ENCODE peak calls at places on chromosomes 11 and 22, in five cellular contexts. One of them, this sample, is unnamed.
A peak's percentile ranks its signal among the peaks of the same experiment; 100 is the strongest.

GRCh38 chr11:130945945-130946344 is 29.7 kb upstream of the SNX19 start:
- DNase-seq in LoVo: no peak
- DNase-seq in CD8-positive, alpha-beta memory T cell: no peak
- DNase-seq in NCI-H1694 treated with DMSO at 0.1 percent for 48 hours: no peak
- DNase-seq in neural crest cell: no peak
- DNase-seq in this sample: no peak

GRCh38 chr11:132405728-132406127 is 1035.3 kb downstream of the NTM start:
- DNase-seq in LoVo: no peak
- DNase-seq in CD8-positive, alpha-beta memory T cell: no peak
- DNase-seq in NCI-H1694 treated with DMSO at 0.1 percent for 48 hours: no peak
- DNase-seq in neural crest cell: no peak
- DNase-seq in this sample: no peak

GRCh38 chr11:104661481-104661880 is 236.8 kb downstream of the CASP12 start:
- DNase-seq in LoVo: no peak
- DNase-seq in CD8-positive, alpha-beta memory T cell: no peak
- DNase-seq in NCI-H1694 treated with DMSO at 0.1 percent for 48 hours: no peak
- DNase-seq in neural crest cell: no peak
- DNase-seq in this sample: no peak

GRCh38 chr11:2693271-2693833 is 6.4 kb downstream of the KCNQ1OT1 start:
- DNase-seq in LoVo: no peak
- DNase-seq in CD8-positive, alpha-beta memory T cell: no peak
- DNase-seq in NCI-H1694 treated with DMSO at 0.1 percent for 48 hours: no peak
- DNase-seq in neural crest cell: no peak
- DNase-seq in this sample: no peak

GRCh38 chr11:9092085-9092484 is 686 bp upstream of the SCUBE2 start:
- DNase-seq in LoVo: no peak
- DNase-seq in CD8-positive, alpha-beta memory T cell: no peak
- DNase-seq in NCI-H1694 treated with DMSO at 0.1 percent for 48 hours: no peak
- DNase-seq in neural crest cell: no peak
- DNase-seq in this sample: no peak

GRCh38 chr11:121890377-121890776 is 225.6 kb downstream of the BLID start:
- DNase-seq in LoVo: peak; percentile 48
- DNase-seq in CD8-positive, alpha-beta memory T cell: no peak
- DNase-seq in NCI-H1694 treated with DMSO at 0.1 percent for 48 hours: no peak
- DNase-seq in neural crest cell: no peak
- DNase-seq in this sample: no peak

GRCh38 chr11:118415739-118416068 is 14.3 kb downstream of the ATP5MG start:
- DNase-seq in LoVo: peak; percentile 25
- DNase-seq in CD8-positive, alpha-beta memory T cell: no peak
- DNase-seq in NCI-H1694 treated with DMSO at 0.1 percent for 48 hours: no peak
- DNase-seq in neural crest cell: no peak
- DNase-seq in this sample: peak; percentile 10

GRCh38 chr11:28618426-28618825 is 510.2 kb downstream of the METTL15 start:
- DNase-seq in LoVo: no peak
- DNase-seq in CD8-positive, alpha-beta memory T cell: no peak
- DNase-seq in NCI-H1694 treated with DMSO at 0.1 percent for 48 hours: no peak
- DNase-seq in neural crest cell: no peak
- DNase-seq in this sample: no peak

GRCh38 chr22:19122752-19123492 is 710 bp upstream of the DGCR2 start:
- DNase-seq in LoVo: no peak
- DNase-seq in CD8-positive, alpha-beta memory T cell: no peak
- DNase-seq in NCI-H1694 treated with DMSO at 0.1 percent for 48 hours: no peak
- DNase-seq in neural crest cell: no peak
- DNase-seq in this sample: no peak

GRCh38 chr11:3984896-3985295 is 109.7 kb upstream of the RRM1 start:
- DNase-seq in LoVo: no peak
- DNase-seq in CD8-positive, alpha-beta memory T cell: peak; percentile 50
- DNase-seq in NCI-H1694 treated with DMSO at 0.1 percent for 48 hours: no peak
- DNase-seq in neural crest cell: no peak
- DNase-seq in this sample: no peak

GRCh38 chr22:18000441-18001039 is 23.8 kb downstream of the MICAL3 start:
- DNase-seq in LoVo: no peak
- DNase-seq in CD8-positive, alpha-beta memory T cell: peak; percentile 18
- DNase-seq in NCI-H1694 treated with DMSO at 0.1 percent for 48 hours: no peak
- DNase-seq in neural crest cell: peak; percentile 28
- DNase-seq in this sample: peak; percentile 36

GRCh38 chr11:17412488-17413180 is 24.2 kb upstream of the KCNJ11 start:
- DNase-seq in LoVo: no peak
- DNase-seq in CD8-positive, alpha-beta memory T cell: no peak
- DNase-seq in NCI-H1694 treated with DMSO at 0.1 percent for 48 hours: no peak
- DNase-seq in neural crest cell: no peak
- DNase-seq in this sample: no peak

GRCh38 chr11:86115542-86116385 is 46.9 kb upstream of the PICALM start:
- DNase-seq in LoVo: no peak
- DNase-seq in CD8-positive, alpha-beta memory T cell: no peak
- DNase-seq in NCI-H1694 treated with DMSO at 0.1 percent for 48 hours: no peak
- DNase-seq in neural crest cell: no peak
- DNase-seq in this sample: no peak

GRCh38 chr11:64176751-64177150 is 9.2 kb upstream of the STIP1 start:
- DNase-seq in LoVo: no peak
- DNase-seq in CD8-positive, alpha-beta memory T cell: no peak
- DNase-seq in NCI-H1694 treated with DMSO at 0.1 percent for 48 hours: no peak
- DNase-seq in neural crest cell: no peak
- DNase-seq in this sample: no peak

GRCh38 chr22:24291538-24292201 is 21.0 kb downstream of the SPECC1L start:
- DNase-seq in LoVo: no peak
- DNase-seq in CD8-positive, alpha-beta memory T cell: no peak
- DNase-seq in NCI-H1694 treated with DMSO at 0.1 percent for 48 hours: no peak
- DNase-seq in neural crest cell: no peak
- DNase-seq in this sample: no peak

GRCh38 chr11:68546555-68546954 is 86.0 kb downstream of the PPP6R3 start:
- DNase-seq in LoVo: no peak
- DNase-seq in CD8-positive, alpha-beta memory T cell: no peak
- DNase-seq in NCI-H1694 treated with DMSO at 0.1 percent for 48 hours: no peak
- DNase-seq in neural crest cell: no peak
- DNase-seq in this sample: no peak

GRCh38 chr11:125073616-125074483 is 10.7 kb downstream of the SLC37A2 start:
- DNase-seq in LoVo: no peak
- DNase-seq in CD8-positive, alpha-beta memory T cell: no peak
- DNase-seq in NCI-H1694 treated with DMSO at 0.1 percent for 48 hours: no peak
- DNase-seq in neural crest cell: no peak
- DNase-seq in this sample: no peak

GRCh38 chr11:111283945-111284481 is 14.3 kb upstream of the POU2AF3 start:
- DNase-seq in LoVo: peak; percentile 24
- DNase-seq in CD8-positive, alpha-beta memory T cell: no peak
- DNase-seq in NCI-H1694 treated with DMSO at 0.1 percent for 48 hours: no peak
- DNase-seq in neural crest cell: no peak
- DNase-seq in this sample: no peak

GRCh38 chr22:35064664-35065063 is 1.3 kb upstream of the ISX start:
- DNase-seq in LoVo: peak; percentile 6
- DNase-seq in CD8-positive, alpha-beta memory T cell: no peak
- DNase-seq in NCI-H1694 treated with DMSO at 0.1 percent for 48 hours: no peak
- DNase-seq in neural crest cell: no peak
- DNase-seq in this sample: no peak

GRCh38 chr11:115193931-115194797 is 310.1 kb downstream of the CADM1 start:
- DNase-seq in LoVo: no peak
- DNase-seq in CD8-positive, alpha-beta memory T cell: no peak
- DNase-seq in NCI-H1694 treated with DMSO at 0.1 percent for 48 hours: no peak
- DNase-seq in neural crest cell: no peak
- DNase-seq in this sample: no peak

GRCh38 chr22:35732116-35732515 is 14.4 kb downstream of the APOL5 start:
- DNase-seq in LoVo: no peak
- DNase-seq in CD8-positive, alpha-beta memory T cell: no peak
- DNase-seq in NCI-H1694 treated with DMSO at 0.1 percent for 48 hours: no peak
- DNase-seq in neural crest cell: no peak
- DNase-seq in this sample: no peak

GRCh38 chr11:10303558-10304363 is 1.1 kb upstream of the ADM start:
- DNase-seq in LoVo: peak; percentile 75
- DNase-seq in CD8-positive, alpha-beta memory T cell: peak; percentile 38
- DNase-seq in NCI-H1694 treated with DMSO at 0.1 percent for 48 hours: no peak
- DNase-seq in neural crest cell: no peak
- DNase-seq in this sample: no peak

GRCh38 chr11:44005076-44005800 is 42.5 kb upstream of the ACCSL start:
- DNase-seq in LoVo: no peak
- DNase-seq in CD8-positive, alpha-beta memory T cell: no peak
- DNase-seq in NCI-H1694 treated with DMSO at 0.1 percent for 48 hours: peak; percentile 79
- DNase-seq in neural crest cell: peak; percentile 29
- DNase-seq in this sample: no peak

GRCh38 chr11:70070736-70071135 is 7.4 kb upstream of the ANO1 start:
- DNase-seq in LoVo: no peak
- DNase-seq in CD8-positive, alpha-beta memory T cell: no peak
- DNase-seq in NCI-H1694 treated with DMSO at 0.1 percent for 48 hours: no peak
- DNase-seq in neural crest cell: no peak
- DNase-seq in this sample: no peak

GRCh38 chr11:133040289-133040893 is 491.9 kb downstream of the OPCML start:
- DNase-seq in LoVo: no peak
- DNase-seq in CD8-positive, alpha-beta memory T cell: no peak
- DNase-seq in NCI-H1694 treated with DMSO at 0.1 percent for 48 hours: no peak
- DNase-seq in neural crest cell: no peak
- DNase-seq in this sample: no peak

GRCh38 chr11:126782810-126783209 is 217.8 kb downstream of the KIRREL3 start:
- DNase-seq in LoVo: no peak
- DNase-seq in CD8-positive, alpha-beta memory T cell: no peak
- DNase-seq in NCI-H1694 treated with DMSO at 0.1 percent for 48 hours: no peak
- DNase-seq in neural crest cell: no peak
- DNase-seq in this sample: no peak

GRCh38 chr11:101870510-101870909 is 44.3 kb upstream of the CEP126 start:
- DNase-seq in LoVo: peak; percentile 47
- DNase-seq in CD8-positive, alpha-beta memory T cell: no peak
- DNase-seq in NCI-H1694 treated with DMSO at 0.1 percent for 48 hours: no peak
- DNase-seq in neural crest cell: no peak
- DNase-seq in this sample: no peak

GRCh38 chr11:3134218-3134621 is 30.9 kb downstream of the OSBPL5 start:
- DNase-seq in LoVo: no peak
- DNase-seq in CD8-positive, alpha-beta memory T cell: no peak
- DNase-seq in NCI-H1694 treated with DMSO at 0.1 percent for 48 hours: no peak
- DNase-seq in neural crest cell: no peak
- DNase-seq in this sample: no peak

GRCh38 chr11:45110562-45110961 is 35.9 kb upstream of the PRDM11 start:
- DNase-seq in LoVo: peak; percentile 69
- DNase-seq in CD8-positive, alpha-beta memory T cell: peak; percentile 58
- DNase-seq in NCI-H1694 treated with DMSO at 0.1 percent for 48 hours: peak; percentile 70
- DNase-seq in neural crest cell: peak; percentile 48
- DNase-seq in this sample: peak; percentile 62

GRCh38 chr11:20501252-20501651 is 98.2 kb upstream of the SLC6A5 start:
- DNase-seq in LoVo: peak; percentile 39
- DNase-seq in CD8-positive, alpha-beta memory T cell: no peak
- DNase-seq in NCI-H1694 treated with DMSO at 0.1 percent for 48 hours: no peak
- DNase-seq in neural crest cell: no peak
- DNase-seq in this sample: no peak

GRCh38 chr11:19537803-19538453 is 174.7 kb upstream of the NAV2 start:
- DNase-seq in LoVo: no peak
- DNase-seq in CD8-positive, alpha-beta memory T cell: no peak
- DNase-seq in NCI-H1694 treated with DMSO at 0.1 percent for 48 hours: no peak
- DNase-seq in neural crest cell: no peak
- DNase-seq in this sample: no peak

GRCh38 chr11:114183041-114183511 is 113.1 kb upstream of the NNMT start:
- DNase-seq in LoVo: no peak
- DNase-seq in CD8-positive, alpha-beta memory T cell: peak; percentile 57
- DNase-seq in NCI-H1694 treated with DMSO at 0.1 percent for 48 hours: no peak
- DNase-seq in neural crest cell: no peak
- DNase-seq in this sample: peak; percentile 76

GRCh38 chr22:38952382-38952993 is 4.9 kb upstream of the APOBEC3A start:
- DNase-seq in LoVo: no peak
- DNase-seq in CD8-positive, alpha-beta memory T cell: no peak
- DNase-seq in NCI-H1694 treated with DMSO at 0.1 percent for 48 hours: no peak
- DNase-seq in neural crest cell: no peak
- DNase-seq in this sample: no peak

GRCh38 chr11:59206635-59207034 is 6.1 kb downstream of the MPEG1 start:
- DNase-seq in LoVo: peak; percentile 9
- DNase-seq in CD8-positive, alpha-beta memory T cell: no peak
- DNase-seq in NCI-H1694 treated with DMSO at 0.1 percent for 48 hours: no peak
- DNase-seq in neural crest cell: peak; percentile 36
- DNase-seq in this sample: no peak

GRCh38 chr11:10542776-10543175 is 1.8 kb upstream of the RNF141 start:
- DNase-seq in LoVo: no peak
- DNase-seq in CD8-positive, alpha-beta memory T cell: no peak
- DNase-seq in NCI-H1694 treated with DMSO at 0.1 percent for 48 hours: no peak
- DNase-seq in neural crest cell: no peak
- DNase-seq in this sample: no peak

GRCh38 chr11:95299078-95299611 is 68.1 kb upstream of the SESN3 start:
- DNase-seq in LoVo: no peak
- DNase-seq in CD8-positive, alpha-beta memory T cell: no peak
- DNase-seq in NCI-H1694 treated with DMSO at 0.1 percent for 48 hours: no peak
- DNase-seq in neural crest cell: no peak
- DNase-seq in this sample: peak; percentile 27